ENCODE peak calls at places on chromosomes 16 and 17, in four cellular contexts. X, S, G and I are unnamed samples.

GRCh38 chr17:16282522-16282921 is 65.5 kb downstream of the PIGL start:
- DNase-seq in X (peak), S (no peak), G (no peak), I (no peak)

GRCh38 chr16:30041841-30042240 is 10.8 kb upstream of the TLCD3B start:
- DNase-seq in X (peak), S (no peak), G (no peak), I (no peak)

GRCh38 chr16:21268236-21268635 is 9.9 kb downstream of the CRYM start:
- DNase-seq in X (no peak), S (no peak), G (peak), I (no peak)

GRCh38 chr16:48542020-48542473 is 67.9 kb downstream of the N4BP1 start:
- DNase-seq in X (peak), S (no peak), G (peak), I (no peak)

GRCh38 chr17:9072626-9073339 is 51.5 kb downstream of the NTN1 start:
- DNase-seq in X (no peak), S (peak), G (peak), I (no peak)

GRCh38 chr17:32267690-32268205 is 2.1 kb downstream of the RHBDL3 start:
- DNase-seq in X (no peak), S (no peak), G (no peak), I (no peak)

GRCh38 chr17:8695916-8696415 is 48.7 kb downstream of the CCDC42 start:
- DNase-seq in X (no peak), S (no peak), G (no peak), I (no peak)

GRCh38 chr17:6686026-6686425 is 27.1 kb downstream of the SLC13A5 start:
- DNase-seq in X (no peak), S (no peak), G (no peak), I (no peak)

GRCh38 chr16:322476-323143 is 29.9 kb downstream of the AXIN1 start:
- DNase-seq in X (no peak), S (no peak), G (no peak), I (no peak)

GRCh38 chr17:73091770-73092517 is 544 bp downstream of the SLC39A11 start:
- DNase-seq in X (peak), S (peak), G (peak), I (no peak)

GRCh38 chr17:33811984-33812383 is 443.1 kb upstream of the CCL2 start:
- DNase-seq in X (no peak), S (no peak), G (no peak), I (no peak)

GRCh38 chr17:63140255-63140654 is 174.2 kb downstream of the TANC2 start:
- DNase-seq in X (peak), S (no peak), G (no peak), I (no peak)

GRCh38 chr17:43444223-43445008 is 39.4 kb upstream of the DHX8 start:
- DNase-seq in X (no peak), S (no peak), G (no peak), I (no peak)

GRCh38 chr17:82935944-82936767 is 96.3 kb upstream of the ZNF750 start:
- DNase-seq in X (no peak), S (peak), G (peak), I (no peak)

GRCh38 chr17:75668489-75668888 is 1.4 kb downstream of the SAP30BP start:
- DNase-seq in X (no peak), S (no peak), G (no peak), I (no peak)
- H3K4me3 ChIP-seq in X (no peak), S (no peak), G (no peak), I (peak)

GRCh38 chr16:88442435-88442810 is 10.7 kb upstream of the ZFPM1 start:
- DNase-seq in X (no peak), S (no peak), G (no peak), I (no peak)
- TF ChIP-seq CTCF in X (no peak), S (no peak), G (no peak), I (no peak)

GRCh38 chr16:2982402-2982801 is 2.2 kb upstream of the PKMYT1 start:
- DNase-seq in X (no peak), S (no peak), G (no peak), I (no peak)
- H3K4me3 ChIP-seq in X (no peak), S (no peak), G (no peak), I (no peak)

GRCh38 chr16:15754821-15755534 is 101.8 kb downstream of the MYH11 start:
- DNase-seq in X (no peak), S (no peak), G (no peak), I (no peak)

GRCh38 chr16:15759070-15759469 is 97.8 kb downstream of the MYH11 start:
- DNase-seq in X (no peak), S (no peak), G (no peak), I (no peak)

GRCh38 chr16:15757075-15757386 is 99.8 kb downstream of the MYH11 start:
- DNase-seq in X (no peak), S (no peak), G (no peak), I (no peak)

GRCh38 chr16:15760129-15760528 is 96.7 kb downstream of the MYH11 start:
- DNase-seq in X (no peak), S (no peak), G (no peak), I (no peak)

GRCh38 chr16:15757630-15758251 is 99.1 kb downstream of the MYH11 start:
- DNase-seq in X (no peak), S (no peak), G (no peak), I (no peak)
- TF ChIP-seq CTCF in X (no peak), S (no peak), G (no peak), I (no peak)

DNA sequence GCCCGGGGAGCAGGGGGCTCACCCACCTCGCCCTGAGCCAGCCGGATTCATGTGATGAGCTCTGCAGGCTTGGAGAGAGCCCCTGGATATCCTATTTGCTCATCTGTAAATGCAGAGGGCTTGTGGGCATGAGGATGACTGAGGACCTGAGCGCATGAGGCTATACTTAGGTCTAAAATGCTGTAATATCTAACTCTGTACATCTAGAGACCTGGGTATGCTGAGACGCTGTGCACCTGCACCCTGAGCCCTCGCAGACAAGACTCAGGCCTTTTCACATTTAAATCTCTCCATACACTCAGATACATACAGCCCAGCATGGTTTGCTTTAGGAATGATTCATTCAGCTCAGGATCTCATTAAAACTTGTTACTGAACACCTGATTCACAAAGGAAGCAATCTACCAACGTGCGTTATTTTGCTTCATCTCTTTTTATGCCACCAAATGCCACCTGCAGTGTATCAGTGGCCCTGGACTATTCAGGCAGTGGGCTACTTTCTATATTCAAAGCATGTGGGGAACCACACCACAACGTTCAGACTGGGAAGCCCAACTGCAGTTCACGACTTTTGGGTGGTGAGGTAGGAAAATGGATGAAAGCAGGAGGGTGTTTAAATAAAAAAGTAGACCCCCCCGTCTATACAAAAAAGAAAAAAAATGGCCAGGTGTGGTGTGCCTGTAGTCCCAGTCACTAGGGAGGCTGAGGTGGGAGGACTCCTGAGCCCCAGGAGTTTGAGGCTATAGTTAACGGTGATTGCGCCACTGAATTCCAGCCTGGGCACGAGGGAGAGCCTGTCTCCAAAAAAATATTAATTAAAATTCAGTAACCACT is 12.0 kb downstream of the USP7 start:
- DNase-seq in X (no peak), S (no peak), G (no peak), I (no peak)
- H3K4me3 ChIP-seq in X (no peak), S (no peak), G (no peak), I (no peak)

DNA sequence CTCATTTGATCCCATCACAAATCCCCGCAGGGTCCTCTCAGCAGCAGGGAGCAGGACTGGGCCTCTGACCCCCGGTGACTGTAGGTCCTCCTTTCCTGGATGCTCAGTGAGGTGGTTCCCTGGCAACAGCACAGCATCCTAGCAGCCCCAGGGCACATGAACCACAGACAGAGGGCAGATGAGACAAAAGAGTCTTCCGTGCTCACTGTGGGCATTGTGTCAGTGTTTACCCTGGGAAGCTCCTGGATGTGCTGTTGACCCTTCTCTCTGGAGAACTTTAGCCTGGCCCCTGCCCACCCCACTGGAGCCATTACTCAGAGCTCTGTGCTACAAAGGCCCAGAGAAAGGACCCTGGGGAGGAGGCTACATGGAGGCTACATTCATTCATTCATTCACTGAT is 21.7 kb upstream of the TMEM220 start:
- DNase-seq in X (no peak), S (no peak), G (no peak), I (no peak)
- TF ChIP-seq CTCF in X (no peak), S (no peak), G (no peak), I (no peak)

GRCh38 chr17:79010304-79010646 is 711 bp upstream of the CANT1 start:
- DNase-seq in X (no peak), S (no peak), G (no peak), I (no peak)
- H3K4me3 ChIP-seq in X (no peak), S (peak), G (peak), I (peak)